ENCODE peak calls at places on chromosomes 12 and 14, in nine cellular contexts. T is activated B cell treated with CpG ODN at 0.5 μM for 24 hours, F is fibroblast of mammary gland, X is A549, C is GM20000, I is thoracic aorta, K is transverse colon, A is AG04450, Z is endodermal cell. N is an unnamed sample.

GRCh38 chr12:1054103-1054838 is 63.2 kb downstream of the ERC1 start:
- DNase-seq in T (no peak), F (no peak), X (no peak), C (no peak), I (no peak), K (no peak), A (no peak), Z (peak; percentile 66), N (no peak)

GRCh38 chr12:58028294-58028693 is 86.9 kb downstream of the ATP23 start:
- DNase-seq in T (no peak), F (no peak), X (no peak), C (no peak), I (no peak), K (no peak), A (no peak), Z (no peak), N (no peak)

GRCh38 chr12:59122784-59123183 is 202.5 kb upstream of the LRIG3 start:
- DNase-seq in T (no peak), F (no peak), X (no peak), C (no peak), I (no peak), K (no peak), A (no peak), Z (no peak), N (no peak)

GRCh38 chr12:88579572-88579940 is 715 bp downstream of the KITLG start:
- DNase-seq in T (no peak), F (no peak), X (peak; percentile 29), C (peak; percentile 23), I (no peak), K (peak; percentile 56), A (no peak), Z (peak; percentile 78), N (no peak)

GRCh38 chr12:124094733-124095132 is 121.7 kb downstream of the ZNF664 start:
- DNase-seq in T (no peak), F (no peak), X (peak; percentile 24), C (no peak), I (no peak), K (no peak), A (no peak), Z (no peak), N (no peak)

GRCh38 chr12:62239571-62239970 is 20.6 kb upstream of the USP15 start:
- DNase-seq in T (no peak), F (no peak), X (no peak), C (no peak), I (no peak), K (no peak), A (no peak), Z (no peak), N (no peak)

GRCh38 chr12:22625671-22626251 is 790 bp downstream of the ETNK1 start:
- DNase-seq in T (peak; percentile 22), F (peak; percentile 49), X (peak; percentile 69), C (peak; percentile 43), I (no peak), K (peak; percentile 43), A (no peak), Z (peak; percentile 87), N (no peak)

GRCh38 chr12:19507823-19508222 is 68.5 kb downstream of the AEBP2 start:
- DNase-seq in T (no peak), F (peak; percentile 45), X (peak; percentile 17), C (no peak), I (no peak), K (no peak), A (no peak), Z (no peak), N (no peak)

GRCh38 chr14:25431211-25432076 is 381.5 kb upstream of the STXBP6 start:
- DNase-seq in T (no peak), F (peak; percentile 32), X (peak; percentile 50), C (no peak), I (no peak), K (peak; percentile 19), A (no peak), Z (peak; percentile 89), N (no peak)

GRCh38 chr12:26654623-26655022 is 178.4 kb downstream of the ITPR2 start:
- DNase-seq in T (no peak), F (no peak), X (no peak), C (no peak), I (no peak), K (no peak), A (no peak), Z (no peak), N (no peak)

GRCh38 chr12:26661399-26661798 is 171.6 kb downstream of the ITPR2 start:
- DNase-seq in T (no peak), F (no peak), X (no peak), C (no peak), I (no peak), K (no peak), A (no peak), Z (no peak), N (no peak)

GRCh38 chr12:26658991-26659390 is 174.0 kb downstream of the ITPR2 start:
- DNase-seq in T (no peak), F (peak; percentile 89), X (no peak), C (no peak), I (no peak), K (no peak), A (no peak), Z (no peak), N (no peak)

DNA sequence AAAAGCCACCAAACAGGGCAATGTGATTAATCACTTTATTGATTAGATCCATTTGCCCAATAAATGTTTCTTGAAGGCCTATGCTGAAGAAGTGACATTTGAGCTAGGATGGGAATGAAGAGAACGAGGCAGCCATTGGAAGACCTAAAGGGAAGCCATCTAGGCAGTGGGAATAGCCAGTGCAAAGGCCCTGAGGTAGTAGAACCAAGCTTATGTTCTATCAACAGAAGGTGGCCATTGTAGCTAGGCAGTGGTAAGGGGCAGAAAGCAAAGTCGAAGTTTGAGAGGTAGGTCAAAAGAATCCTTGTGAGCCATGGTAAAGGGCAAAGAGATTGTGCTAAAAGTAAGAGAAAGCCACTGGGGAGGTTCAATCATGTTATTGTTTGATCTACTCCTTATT is 173.1 kb downstream of the ITPR2 start:
- DNase-seq in T (no peak), F (no peak), X (no peak), C (no peak), I (no peak), K (no peak), A (no peak), Z (no peak), N (no peak)
- TF ChIP-seq CTCF in T (no peak), F (no peak), X (no peak), C (no peak), I (no peak), K (no peak), A (no peak), Z (no peak), N (no peak)

GRCh38 chr12:101564912-101565311 is 29.9 kb upstream of the MYBPC1 start:
- DNase-seq in T (no peak), F (no peak), X (peak; percentile 31), C (no peak), I (no peak), K (no peak), A (no peak), Z (peak; percentile 69), N (no peak)

GRCh38 chr12:101567918-101568317 is 26.9 kb upstream of the MYBPC1 start:
- DNase-seq in T (no peak), F (no peak), X (no peak), C (no peak), I (no peak), K (no peak), A (no peak), Z (no peak), N (no peak)

GRCh38 chr12:101566318-101566717 is 28.5 kb upstream of the MYBPC1 start:
- DNase-seq in T (no peak), F (no peak), X (no peak), C (no peak), I (no peak), K (no peak), A (no peak), Z (peak; percentile 91), N (no peak)

GRCh38 chr12:101573743-101574142 is 21.0 kb upstream of the MYBPC1 start:
- DNase-seq in T (no peak), F (no peak), X (no peak), C (no peak), I (no peak), K (no peak), A (no peak), Z (no peak), N (no peak)

GRCh38 chr12:101570022-101570421 is 24.7 kb upstream of the MYBPC1 start:
- DNase-seq in T (no peak), F (peak; percentile 31), X (peak; percentile 43), C (peak; percentile 11), I (no peak), K (no peak), A (peak; percentile 15), Z (no peak), N (no peak)
- TF ChIP-seq CTCF in T (no peak), F (peak; percentile 35), X (peak; percentile 54), C (no peak), I (peak; percentile 26), K (peak; percentile 46), A (peak; percentile 41), Z (peak; percentile 61), N (peak; percentile 63)

GRCh38 chr12:49548822-49549648 is 10.2 kb downstream of the KCNH3 start:
- DNase-seq in T (peak; percentile 41), F (no peak), X (no peak), C (peak; percentile 53), I (no peak), K (peak; percentile 17), A (no peak), Z (peak; percentile 87), N (no peak)
- TF ChIP-seq CTCF in T (no peak), F (peak; percentile 14), X (no peak), C (no peak), I (peak; percentile 39), K (no peak), A (peak; percentile 42), Z (peak; percentile 75), N (no peak)

GRCh38 chr14:32998433-32998832 is 59.8 kb downstream of the NPAS3 start:
- DNase-seq in T (no peak), F (peak; percentile 45), X (no peak), C (no peak), I (no peak), K (no peak), A (no peak), Z (no peak), N (no peak)
- TF ChIP-seq CTCF in T (no peak), F (peak; percentile 74), X (peak; percentile 7), C (no peak), I (peak; percentile 35), K (peak; percentile 17), A (peak; percentile 67), Z (peak; percentile 72), N (peak; percentile 14)